ENCODE peak calls at places on chromosome 18, in six cellular contexts. D is fibroblast of the aortic adventitia, F is tibial artery, V is heart left ventricle, S is esophagus squamous epithelium, T is MCF 10A. U is an unnamed sample.

GRCh38 chr18:13260114-13260926 is 41.8 kb downstream of the LDLRAD4 start:
- DNase-seq in V (no peak), D (no peak), F (peak), S (no peak), T (no peak), U (no peak)

GRCh38 chr18:46152808-46153617 is 48.8 kb downstream of the HAUS1 start:
- DNase-seq in D (no peak), F (no peak), V (no peak), T (peak), S (no peak), U (no peak)

GRCh38 chr18:55763298-55763697 is 175.3 kb upstream of the TCF4 start:
- DNase-seq in F (no peak), D (peak), S (no peak), V (no peak), T (no peak), U (no peak)

GRCh38 chr18:68803371-68803770 is 5.5 kb downstream of the CCDC102B start:
- DNase-seq in V (peak), F (peak), S (no peak), T (peak), D (peak), U (no peak)

GRCh38 chr18:29147944-29148343 is 971.0 kb upstream of the CDH2 start:
- DNase-seq in D (peak), S (no peak), F (no peak), T (peak), V (no peak), U (no peak)

GRCh38 chr18:43680096-43680495 is 402.8 kb upstream of the SYT4 start:
- DNase-seq in V (no peak), T (no peak), D (peak), S (no peak), F (no peak), U (no peak)

GRCh38 chr18:12774982-12775381 is 72.1 kb downstream of the PSMG2 start:
- DNase-seq in V (no peak), S (no peak), F (no peak), T (no peak), D (no peak), U (no peak)

GRCh38 chr18:79962835-79963657 is 1.4 kb upstream of the HSBP1L1 start:
- DNase-seq in V (no peak), D (no peak), T (no peak), S (no peak), F (no peak), U (no peak)

GRCh38 chr18:45761512-45762114 is 37.6 kb downstream of the SLC14A1 start:
- DNase-seq in T (no peak), D (no peak), F (no peak), S (no peak), V (no peak), U (no peak)

GRCh38 chr18:45136381-45137088 is 455.8 kb downstream of the SETBP1 start:
- DNase-seq in F (no peak), T (no peak), S (no peak), V (no peak), D (no peak), U (no peak)

GRCh38 chr18:39053569-39053968 is 1488.0 kb upstream of the CELF4 start:
- DNase-seq in F (no peak), V (no peak), T (no peak), D (no peak), S (no peak), U (no peak)

GRCh38 chr18:808086-808485 is 4.0 kb downstream of the YES1 start:
- DNase-seq in S (no peak), V (no peak), T (no peak), F (no peak), D (peak), U (no peak)

GRCh38 chr18:35582899-35583558 is 1.5 kb downstream of the GALNT1 start:
- DNase-seq in F (no peak), D (no peak), S (no peak), V (no peak), T (peak), U (no peak)

DNA sequence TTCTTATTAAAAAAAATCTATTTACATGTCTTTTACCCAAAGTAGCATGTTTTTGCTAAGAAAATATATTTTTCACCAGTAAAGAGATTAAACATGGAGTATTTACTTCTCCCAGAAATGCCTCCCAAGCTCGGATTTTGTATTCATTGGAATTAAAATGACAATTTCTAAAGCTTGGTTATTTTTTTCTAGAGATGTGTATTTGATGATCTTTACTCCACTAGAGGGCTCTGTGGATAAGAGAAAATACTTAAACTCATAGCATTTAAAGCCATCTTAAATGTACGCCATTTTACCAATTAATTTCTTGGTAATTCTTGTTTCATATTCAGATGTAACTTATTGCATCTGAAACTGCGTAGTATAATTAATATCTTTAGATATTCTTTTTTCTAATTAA is 461.4 kb downstream of the GALR1 start:
- DNase-seq in T (peak), D (no peak), F (no peak), S (no peak), V (no peak), U (no peak)
- TF ChIP-seq CTCF in T (peak), D (peak), F (no peak), S (no peak), V (no peak), U (peak)

GRCh38 chr18:62957885-62958472 is 242.6 kb downstream of the PHLPP1 start:
- DNase-seq in D (peak), T (peak), F (peak), S (no peak), V (peak), U (no peak)
- TF ChIP-seq CTCF in D (peak), T (peak), F (peak), S (peak), V (peak), U (peak)

GRCh38 chr18:49648811-49649210 is 87.0 kb downstream of the LIPG start:
- DNase-seq in S (no peak), V (no peak), D (no peak), T (peak), F (no peak), U (no peak)
- TF ChIP-seq CTCF in S (no peak), V (no peak), D (no peak), T (peak), F (no peak), U (peak)

GRCh38 chr18:49062832-49063226 is 112.1 kb upstream of the SMAD7 start:
- DNase-seq in V (no peak), D (no peak), T (no peak), F (no peak), S (no peak), U (no peak)

GRCh38 chr18:49061239-49061905 is 110.6 kb upstream of the SMAD7 start:
- DNase-seq in T (no peak), S (no peak), F (no peak), D (no peak), V (no peak), U (no peak)

GRCh38 chr18:49061906-49062831 is 111.4 kb upstream of the SMAD7 start:
- DNase-seq in F (no peak), V (no peak), T (no peak), D (no peak), S (no peak), U (no peak)

GRCh38 chr18:49055787-49056186 is 105.0 kb upstream of the SMAD7 start:
- DNase-seq in T (peak), D (peak), F (peak), V (peak), S (no peak), U (no peak)

DNA sequence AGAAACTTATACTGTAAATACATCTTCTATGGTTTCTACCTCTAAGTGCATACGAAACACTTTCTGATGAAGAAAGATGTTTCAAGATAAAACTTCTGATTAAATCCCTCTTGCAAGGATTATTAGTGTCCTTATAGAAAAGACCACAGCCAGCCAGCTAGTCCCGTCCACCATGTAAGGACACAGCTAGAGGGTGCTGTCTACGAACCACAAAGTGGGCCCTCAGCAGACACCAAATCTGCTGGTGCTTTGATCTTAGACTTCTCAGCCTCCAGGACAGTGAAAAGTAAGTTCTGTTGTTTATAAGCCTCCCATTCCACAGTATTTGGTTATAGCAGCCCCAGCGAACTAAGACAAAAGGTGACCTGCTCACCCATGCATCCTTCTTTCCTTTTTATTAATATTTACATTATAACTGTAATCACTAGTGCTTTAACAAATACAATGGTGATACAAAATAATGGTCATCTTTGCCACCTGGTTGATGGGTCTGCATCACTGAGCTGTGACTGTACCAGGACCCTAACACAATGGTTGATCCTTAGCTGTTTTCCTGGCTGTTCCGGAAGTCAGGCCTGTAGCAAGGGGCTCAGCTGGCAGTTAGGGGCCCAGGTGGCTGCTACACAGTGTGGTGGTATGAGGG is 108.4 kb upstream of the SMAD7 start:
- DNase-seq in T (no peak), F (no peak), D (peak), V (no peak), S (no peak), U (no peak)
- TF ChIP-seq CTCF in T (no peak), F (no peak), D (peak), V (no peak), S (no peak), U (no peak)

DNA sequence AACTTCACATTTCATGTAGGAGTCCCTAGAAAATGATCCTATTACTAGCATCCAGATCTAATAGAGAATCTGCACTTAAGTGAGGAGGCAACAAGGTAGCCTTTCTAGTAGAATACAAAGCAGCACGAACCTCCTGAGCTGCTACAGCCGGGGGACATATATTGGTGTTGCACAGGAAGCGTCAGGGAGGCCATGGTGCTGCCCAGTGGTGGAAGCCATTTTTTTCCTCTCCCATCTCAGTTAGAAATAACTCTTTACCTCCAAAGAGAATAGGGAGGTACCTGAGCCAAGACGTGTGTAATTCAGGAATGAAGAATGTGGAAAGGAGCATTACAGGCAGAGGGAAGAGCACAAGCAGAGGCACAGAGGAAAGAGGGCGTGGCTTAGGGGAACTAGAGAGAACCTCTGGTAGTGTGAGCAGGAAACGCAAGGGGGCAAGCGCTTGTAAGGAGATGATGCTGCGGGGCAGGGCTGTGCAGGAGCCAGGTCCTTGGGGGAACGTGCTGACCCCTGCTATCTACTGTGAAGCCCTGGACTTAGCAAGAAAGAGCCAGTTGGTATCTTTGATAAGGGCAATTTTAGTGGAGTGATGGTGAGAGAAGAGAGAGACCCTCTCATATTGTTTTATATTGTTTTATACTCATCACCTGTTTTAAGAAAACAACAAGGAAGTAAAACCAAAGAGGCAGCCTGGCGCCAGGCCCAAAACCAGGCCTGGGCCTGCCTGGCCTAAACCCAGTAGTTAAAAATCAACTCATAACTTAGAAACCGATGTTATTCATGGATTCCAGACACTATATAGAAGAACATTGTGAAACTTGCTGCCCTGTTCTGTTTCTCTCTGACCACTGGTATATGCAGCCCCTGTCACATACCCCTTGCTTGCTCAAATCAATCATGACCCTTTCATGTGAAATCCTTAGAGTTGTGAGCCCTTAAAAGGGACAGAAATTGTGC is 50.0 kb upstream of the TTC39C start:
- DNase-seq in S (no peak), T (no peak), D (no peak), F (no peak), V (no peak), U (no peak)
- TF ChIP-seq CTCF in S (no peak), T (no peak), D (no peak), F (no peak), V (no peak), U (no peak)

DNA sequence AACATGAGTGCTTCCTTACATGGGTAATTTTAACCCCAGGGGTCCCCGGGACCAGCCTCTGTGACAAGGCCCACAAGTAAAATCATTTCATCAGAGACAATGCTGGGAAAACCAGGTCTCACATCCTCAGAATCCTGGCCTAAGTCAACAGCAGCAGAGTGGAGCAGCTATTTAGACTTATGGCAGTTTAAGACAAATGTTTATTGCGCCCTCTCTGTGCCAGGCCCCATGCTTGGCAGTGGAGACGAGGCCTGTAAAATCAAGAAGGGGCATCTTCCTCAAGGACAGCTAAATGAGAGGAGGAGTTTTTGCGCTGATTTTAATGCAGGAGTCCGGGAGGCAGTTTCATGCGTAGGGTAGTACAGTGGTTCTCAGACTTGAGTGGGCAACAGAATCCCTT is 56.0 kb upstream of the ACAA2 start:
- DNase-seq in T (no peak), V (no peak), F (no peak), D (no peak), S (no peak), U (no peak)
- TF ChIP-seq CTCF in T (no peak), V (no peak), F (no peak), D (no peak), S (no peak), U (no peak)

GRCh38 chr18:24543408-24544140 is 83.1 kb downstream of the HRH4 start:
- DNase-seq in F (no peak), S (no peak), T (no peak), D (no peak), V (no peak), U (no peak)

GRCh38 chr18:24540896-24541295 is 80.5 kb downstream of the HRH4 start:
- DNase-seq in D (no peak), T (no peak), F (no peak), S (no peak), V (no peak), U (no peak)

GRCh38 chr18:24544949-24545348 is 84.5 kb downstream of the HRH4 start:
- DNase-seq in F (no peak), D (no peak), V (no peak), S (no peak), T (no peak), U (no peak)

GRCh38 chr18:24546304-24546703 is 85.9 kb downstream of the HRH4 start:
- DNase-seq in D (no peak), S (no peak), F (no peak), T (peak), V (no peak), U (no peak)

DNA sequence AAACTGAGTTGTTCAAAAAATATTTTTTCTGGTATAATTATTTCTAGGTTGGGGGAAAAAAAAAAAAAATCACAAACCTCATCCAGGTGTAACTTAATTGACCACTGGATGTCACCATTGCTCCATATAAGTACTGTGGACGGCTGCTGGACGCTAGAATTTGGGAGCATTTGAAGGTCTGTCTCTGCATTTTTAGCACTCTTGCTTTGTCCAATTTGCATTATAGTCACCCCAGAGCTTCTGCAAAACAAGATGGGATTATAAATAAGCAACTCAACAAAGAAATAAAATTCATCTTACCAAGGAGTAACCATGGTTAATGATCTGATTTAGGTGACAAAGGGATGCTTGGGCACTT is 83.7 kb downstream of the HRH4 start:
- DNase-seq in D (peak), V (no peak), T (peak), S (no peak), F (no peak), U (no peak)
- TF ChIP-seq CTCF in D (peak), V (peak), T (peak), S (peak), F (no peak), U (peak)